ENCODE peak calls at places on chromosomes 6 and 20, in eight cellular contexts. J, P, W, G, E, A, B and T are unnamed samples.

GRCh38 chr20:51486197-51487005 is 56.1 kb downstream of the NFATC2 start:
- DNase-seq in J (no peak), P (peak; percentile 37), W (no peak), G (no peak), E (no peak), A (no peak), B (no peak), T (no peak)

GRCh38 chr6:155154158-155154830 is 109.5 kb upstream of the CLDN20 start:
- DNase-seq in J (no peak), P (peak; percentile 78), W (no peak), G (no peak), E (no peak), A (peak; percentile 80), B (no peak), T (peak; percentile 60)

GRCh38 chr6:156777577-156777865 is 343 bp downstream of the ARID1B start:
- DNase-seq in J (no peak), P (no peak), W (no peak), G (no peak), E (no peak), A (no peak), B (no peak), T (no peak)

GRCh38 chr6:149001422-149001821 is 254.6 kb downstream of the UST start:
- DNase-seq in J (no peak), P (no peak), W (no peak), G (no peak), E (no peak), A (no peak), B (no peak), T (no peak)

GRCh38 chr20:35003211-35004031 is 47.8 kb downstream of the MYH7B start:
- DNase-seq in J (no peak), P (no peak), W (no peak), G (no peak), E (peak; percentile 39), A (no peak), B (peak; percentile 19), T (no peak)

GRCh38 chr20:32966382-32966781 is 37.9 kb downstream of the SUN5 start:
- DNase-seq in J (no peak), P (no peak), W (no peak), G (no peak), E (no peak), A (no peak), B (no peak), T (no peak)

GRCh38 chr6:106117579-106117978 is 31.4 kb downstream of the PRDM1 start:
- DNase-seq in J (no peak), P (no peak), W (no peak), G (no peak), E (peak; percentile 84), A (no peak), B (peak; percentile 41), T (no peak)

GRCh38 chr6:169899481-169900145 is 148.2 kb downstream of the ERMARD start:
- DNase-seq in J (no peak), P (no peak), W (no peak), G (peak; percentile 20), E (no peak), A (no peak), B (no peak), T (no peak)

GRCh38 chr6:71478834-71479541 is 190.4 kb downstream of the OGFRL1 start:
- DNase-seq in J (no peak), P (peak; percentile 74), W (peak; percentile 33), G (no peak), E (no peak), A (peak; percentile 85), B (no peak), T (no peak)

GRCh38 chr20:57801046-57801445 is 91.2 kb upstream of the PMEPA1 start:
- DNase-seq in J (no peak), P (no peak), W (no peak), G (no peak), E (no peak), A (no peak), B (no peak), T (no peak)

GRCh38 chr6:37960139-37960935 is 140.8 kb downstream of the ZFAND3 start:
- DNase-seq in J (no peak), P (no peak), W (no peak), G (no peak), E (no peak), A (no peak), B (no peak), T (no peak)

GRCh38 chr6:16471222-16471784 is 232.9 kb downstream of the GMPR start:
- DNase-seq in J (no peak), P (no peak), W (no peak), G (no peak), E (peak; percentile 51), A (no peak), B (no peak), T (no peak)

GRCh38 chr20:48657426-48658197 is 170.2 kb downstream of the PREX1 start:
- DNase-seq in J (peak; percentile 68), P (peak; percentile 53), W (peak; percentile 72), G (peak; percentile 64), E (peak; percentile 74), A (peak; percentile 54), B (peak; percentile 64), T (peak; percentile 50)

GRCh38 chr20:10864076-10864672 is 190.4 kb upstream of the JAG1 start:
- DNase-seq in J (peak; percentile 25), P (no peak), W (no peak), G (no peak), E (no peak), A (peak; percentile 18), B (peak; percentile 59), T (peak; percentile 51)

DNA sequence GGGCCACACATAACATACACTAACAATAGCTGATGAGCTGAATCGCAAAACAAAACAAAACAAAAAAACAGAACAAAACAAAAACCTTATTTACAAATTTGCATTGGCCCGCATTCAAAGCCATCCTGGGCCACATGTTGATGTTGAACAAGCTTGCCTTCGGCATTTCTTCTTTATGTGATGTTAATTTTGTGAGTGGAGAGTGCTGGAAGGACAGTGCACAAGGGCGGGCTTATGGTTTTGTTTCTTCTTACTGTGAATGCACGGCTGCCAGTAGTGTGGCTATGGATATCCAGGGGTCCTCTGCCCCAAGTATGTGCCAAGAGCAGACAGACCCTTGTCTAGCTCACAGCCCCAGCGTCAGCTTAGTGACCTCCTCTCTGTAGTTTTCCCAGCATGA is 24.7 kb downstream of the ZNF292 start:
- DNase-seq in J (no peak), P (no peak), W (peak; percentile 60), G (no peak), E (no peak), A (no peak), B (no peak), T (no peak)
- H3K4me3 ChIP-seq in J (no peak overlapping the region), P (no peak overlapping the region), W (no peak overlapping the region), G (no peak overlapping the region), E (no peak overlapping the region), A (no peak overlapping the region), B (no peak overlapping the region), T (no peak overlapping the region)

GRCh38 chr6:27228963-27229477 is 18.5 kb upstream of the PRSS16 start:
- DNase-seq in J (no peak), P (no peak), W (no peak), G (no peak), E (no peak), A (no peak), B (no peak), T (no peak)

GRCh38 chr6:27234576-27234975 is 12.9 kb upstream of the PRSS16 start:
- DNase-seq in J (no peak), P (no peak), W (no peak), G (no peak), E (no peak), A (no peak), B (no peak), T (no peak)

DNA sequence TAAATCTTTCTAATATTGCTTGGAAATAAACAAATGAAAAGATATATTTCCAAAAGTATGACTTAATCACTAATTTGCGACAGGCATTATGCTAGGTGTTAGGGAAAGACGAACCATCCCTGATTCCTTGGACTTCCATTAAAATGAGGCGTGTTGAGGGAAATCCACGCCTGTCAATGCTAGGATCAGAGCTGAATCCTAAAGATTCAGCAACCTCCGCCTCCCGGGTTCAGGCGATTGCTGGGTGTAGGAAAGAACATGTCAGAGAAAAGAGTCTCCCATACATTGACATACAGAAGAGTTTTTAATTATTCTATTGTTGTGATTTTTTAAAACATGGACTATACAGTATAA is 16.8 kb upstream of the PRSS16 start:
- DNase-seq in J (no peak), P (no peak), W (no peak), G (no peak), E (no peak), A (no peak), B (no peak), T (no peak)
- H3K27me3 ChIP-seq in J (peaks cover 86% of the 10 kb centered on the region), P (no peaks in the 10 kb centered on the region), W (no peaks in the 10 kb centered on the region), G (no peaks in the 10 kb centered on the region), E (peaks cover 21% of the 10 kb centered on the region), A (peaks cover 2% of the 10 kb centered on the region), B (peaks cover 44% of the 10 kb centered on the region), T (no peaks in the 10 kb centered on the region)

GRCh38 chr6:111650049-111650448 is 44.4 kb upstream of the TRAF3IP2 start:
- DNase-seq in J (no peak), P (no peak), W (no peak), G (no peak), E (no peak), A (no peak), B (no peak), T (no peak)
- H3K9me3 ChIP-seq in J (no peaks in the 10 kb centered on the region), P (no peaks in the 10 kb centered on the region), W (no peaks in the 10 kb centered on the region), G (no peaks in the 10 kb centered on the region), E (no peaks in the 10 kb centered on the region), A (no peaks in the 10 kb centered on the region), B (no peaks in the 10 kb centered on the region), T (no peaks in the 10 kb centered on the region)

GRCh38 chr20:3659492-3660261 is 3.5 kb downstream of the GFRA4 start:
- DNase-seq in J (no peak), P (no peak), W (no peak), G (no peak), E (no peak), A (no peak), B (no peak), T (no peak)

GRCh38 chr20:3661836-3662665 is 1.1 kb downstream of the GFRA4 start:
- DNase-seq in J (no peak), P (no peak), W (no peak), G (no peak), E (no peak), A (no peak), B (no peak), T (no peak)

GRCh38 chr20:3661060-3661820 is 2.0 kb downstream of the GFRA4 start:
- DNase-seq in J (no peak), P (no peak), W (no peak), G (no peak), E (no peak), A (no peak), B (no peak), T (no peak)

GRCh38 chr20:3658708-3659491 is 4.3 kb downstream of the GFRA4 start:
- DNase-seq in J (no peak), P (no peak), W (no peak), G (no peak), E (no peak), A (no peak), B (no peak), T (no peak)

DNA sequence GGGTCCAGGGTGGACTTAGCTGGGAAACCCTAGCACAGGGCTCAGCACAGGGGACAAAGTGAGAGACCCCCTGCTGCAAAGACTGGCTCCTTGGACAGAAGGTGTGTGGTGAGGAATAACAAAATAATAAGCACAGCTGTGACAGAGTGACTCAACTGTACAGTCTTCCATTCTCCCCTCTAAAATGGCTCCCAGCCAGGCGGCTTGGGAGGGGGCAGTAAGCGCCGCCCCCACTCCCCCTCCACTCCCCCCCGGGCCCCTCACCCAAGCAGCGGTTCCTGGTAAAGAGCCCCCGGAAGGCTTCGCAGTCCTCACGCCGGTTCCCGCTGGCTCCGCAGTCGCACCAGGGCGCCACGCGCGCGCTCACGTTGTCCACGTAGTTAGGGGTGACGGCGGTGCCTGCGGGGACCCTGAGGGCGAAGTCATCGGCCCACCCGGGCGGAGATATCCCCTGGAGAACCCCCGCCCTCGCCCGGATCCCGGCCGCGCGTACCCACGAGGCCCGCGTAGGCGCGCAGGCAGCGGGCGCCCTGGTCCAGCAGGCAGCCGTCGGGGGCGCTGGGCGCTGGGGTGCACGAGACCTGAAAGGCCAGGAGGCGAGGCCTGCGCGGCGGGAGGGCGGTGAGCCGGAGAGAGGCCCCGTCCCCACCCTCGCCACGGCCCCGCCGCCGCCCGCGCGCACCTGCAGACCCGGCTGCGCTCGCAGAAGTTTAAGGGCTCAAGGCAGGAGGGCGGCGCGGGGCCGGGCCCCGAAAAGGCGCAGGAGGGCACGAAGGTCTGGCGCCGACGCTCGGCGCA is 2.7 kb downstream of the GFRA4 start:
- DNase-seq in J (no peak), P (no peak), W (no peak), G (no peak), E (no peak), A (no peak), B (no peak), T (no peak)
- H3K4me3 ChIP-seq in J (no peak overlapping the region), P (no peak overlapping the region), W (no peak overlapping the region), G (no peak overlapping the region), E (no peak overlapping the region), A (no peak overlapping the region), B (no peak overlapping the region), T (no peak overlapping the region)